ENCODE peak calls at places on chromosomes 1 and 21, in seven cellular contexts. T is stomach, B is H1, D is transverse colon, X is upper lobe of left lung, R is GM12878, N is Panc1. G is an unnamed sample.
A peak's percentile ranks its signal among the peaks of the same experiment; 100 is the strongest.

GRCh38 chr1:19156676-19157075 is 53.4 kb downstream of the UBR4 start:
- DNase-seq in T (peak; percentile 75), B (no peak), D (peak; percentile 87), X (no peak), R (no peak), N (no peak), G (no peak)

GRCh38 chr1:174519845-174520244 is 72.1 kb downstream of the GPR52 start:
- DNase-seq in T (no peak), B (no peak), D (no peak), X (no peak), R (no peak), N (no peak), G (no peak)

GRCh38 chr1:202713110-202713509 is 2.9 kb upstream of the SYT2 start:
- DNase-seq in T (no peak), B (no peak), D (no peak), X (no peak), R (no peak), N (no peak), G (no peak)

GRCh38 chr1:198754670-198755069 is 115.8 kb downstream of the PTPRC start:
- DNase-seq in T (no peak), B (no peak), D (no peak), X (no peak), R (no peak), N (no peak), G (no peak)

GRCh38 chr1:243924188-243924587 is 74.1 kb upstream of the AKT3 start:
- DNase-seq in T (no peak), B (no peak), D (no peak), X (no peak), R (no peak), N (no peak), G (no peak)

GRCh38 chr1:160576430-160576829 is 2.9 kb downstream of the CD84 start:
- DNase-seq in T (no peak), B (no peak), D (no peak), X (no peak), R (no peak), N (no peak), G (no peak)

GRCh38 chr1:70290248-70290647 is 64.3 kb downstream of the ANKRD13C start:
- DNase-seq in T (no peak), B (no peak), D (no peak), X (no peak), R (no peak), N (no peak), G (no peak)

GRCh38 chr1:70061229-70061628 is 144.2 kb downstream of the LRRC40 start:
- DNase-seq in T (no peak), B (no peak), D (no peak), X (no peak), R (no peak), N (no peak), G (no peak)

GRCh38 chr1:210684466-210685294 is 356.0 kb downstream of the HHAT start:
- DNase-seq in T (no peak), B (no peak), D (no peak), X (no peak), R (peak; percentile 51), N (no peak), G (peak; percentile 31)

GRCh38 chr1:113088972-113089371 is 16.0 kb downstream of the LRIG2 start:
- DNase-seq in T (no peak), B (no peak), D (no peak), X (no peak), R (no peak), N (no peak), G (no peak)

GRCh38 chr1:10378071-10378841 is 20.6 kb upstream of the PGD start:
- DNase-seq in T (peak; percentile 30), B (no peak), D (no peak), X (peak; percentile 57), R (no peak), N (no peak), G (no peak)
- TF ChIP-seq POLR2AphosphoS5 in T (no peak), B (no peak), D (no peak), X (no peak), R (no peak), N (no peak), G (no peak)

GRCh38 chr1:8027748-8028631 is 1.9 kb upstream of the ERRFI1 start:
- DNase-seq in T (no peak), B (no peak), D (no peak), X (no peak), R (no peak), N (no peak), G (no peak)
- TF ChIP-seq POLR2AphosphoS5 in T (no peak), B (no peak), D (peak; percentile 19), X (no peak), R (no peak), N (peak; percentile 66), G (no peak)

GRCh38 chr1:161838885-161839284 is 72.8 kb downstream of the ATF6 start:
- DNase-seq in T (no peak), B (no peak), D (no peak), X (no peak), R (no peak), N (no peak), G (no peak)

GRCh38 chr1:161838362-161838761 is 72.2 kb downstream of the ATF6 start:
- DNase-seq in T (no peak), B (no peak), D (no peak), X (no peak), R (no peak), N (no peak), G (no peak)

GRCh38 chr1:161834967-161835366 is 68.8 kb downstream of the ATF6 start:
- DNase-seq in T (no peak), B (no peak), D (no peak), X (no peak), R (no peak), N (no peak), G (no peak)

GRCh38 chr1:161839591-161839990 is 73.5 kb downstream of the ATF6 start:
- DNase-seq in T (no peak), B (no peak), D (no peak), X (no peak), R (no peak), N (no peak), G (no peak)

DNA sequence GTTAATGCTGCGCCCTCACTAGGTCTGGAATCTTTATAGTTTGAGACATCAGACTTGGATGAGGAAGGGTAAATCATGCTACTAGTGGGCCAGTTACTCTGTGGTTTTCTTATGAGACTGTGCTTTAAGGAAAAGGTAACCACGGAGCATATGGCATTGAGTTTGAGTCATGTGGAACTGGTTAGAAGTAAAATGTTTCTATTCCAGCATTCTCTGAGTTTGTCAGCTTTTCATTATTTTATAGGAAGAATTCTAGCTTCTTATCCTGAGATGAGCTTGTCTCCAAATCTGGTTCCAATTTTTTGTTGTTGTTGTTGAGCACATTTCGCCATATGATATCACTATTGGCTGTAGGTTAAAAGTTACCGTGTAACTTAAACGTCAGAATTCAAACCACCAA is 69.8 kb downstream of the ATF6 start:
- DNase-seq in T (no peak), B (no peak), D (no peak), X (no peak), R (no peak), N (no peak), G (no peak)
- TF ChIP-seq POLR2AphosphoS5 in T (no peak), B (no peak), D (no peak), X (no peak), R (no peak), N (no peak), G (no peak)

GRCh38 chr21:39312112-39313041 is 1.1 kb downstream of the BRWD1 start:
- DNase-seq in T (peak; percentile 92), B (peak; percentile 70), D (peak; percentile 95), X (peak; percentile 98), R (peak; percentile 81), N (peak; percentile 22), G (peak; percentile 85)

GRCh38 chr21:39315603-39316002 is 2.2 kb upstream of the BRWD1 start:
- DNase-seq in T (no peak), B (no peak), D (no peak), X (no peak), R (no peak), N (no peak), G (no peak)

GRCh38 chr21:39314155-39315027 is 959 bp upstream of the BRWD1 start:
- DNase-seq in T (peak; percentile 28), B (no peak), D (peak; percentile 50), X (no peak), R (no peak), N (no peak), G (no peak)

GRCh38 chr21:39313042-39313456 is 383 bp downstream of the BRWD1 start:
- DNase-seq in T (peak; percentile 35), B (no peak), D (peak; percentile 44), X (peak; percentile 91), R (no peak), N (no peak), G (peak; percentile 23)

DNA sequence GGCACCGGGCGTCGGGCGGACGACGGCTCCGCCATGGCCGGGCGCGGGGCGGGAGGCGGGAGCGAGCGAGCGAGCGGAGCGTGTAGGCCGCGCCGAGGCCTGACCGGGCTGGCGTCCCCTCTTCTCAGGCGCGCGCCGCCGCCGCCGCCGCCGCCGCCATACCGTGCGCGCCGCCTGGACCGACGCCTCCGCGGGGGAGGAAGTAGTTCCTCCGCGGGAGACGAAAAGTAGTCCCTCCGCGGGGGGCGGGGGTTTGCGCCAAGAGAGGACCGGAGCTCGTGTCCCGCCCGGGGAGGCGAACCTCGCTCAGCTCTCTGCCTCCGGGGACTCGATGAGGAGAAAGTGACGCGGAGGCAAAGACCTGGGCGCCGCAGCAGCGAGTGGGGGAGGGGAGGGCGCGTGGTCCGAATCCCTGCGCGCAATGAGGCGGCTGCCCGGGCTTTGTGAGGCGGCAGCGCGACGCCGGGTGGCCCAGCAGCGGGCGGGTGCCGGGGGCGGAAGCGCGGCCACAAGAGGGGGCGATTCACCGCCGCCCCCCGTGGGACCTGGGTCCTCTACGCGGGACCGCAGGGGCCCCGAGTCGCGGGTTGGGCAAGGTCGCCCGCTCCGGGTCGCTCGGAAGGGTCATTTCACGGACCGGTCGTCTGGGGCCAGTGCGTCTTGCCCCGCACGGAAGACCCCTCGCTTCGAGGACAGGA is at the start of gene BRWD1:
- DNase-seq in T (peak; percentile 80), B (peak; percentile 51), D (peak; percentile 80), X (peak; percentile 96), R (no peak), N (peak; percentile 20), G (peak; percentile 69)
- TF ChIP-seq POLR2AphosphoS5 in T (peak; percentile 34), B (peak; percentile 35), D (peak; percentile 88), X (peak; percentile 80), R (peak; percentile 80), N (peak; percentile 58), G (peak; percentile 70)

DNA sequence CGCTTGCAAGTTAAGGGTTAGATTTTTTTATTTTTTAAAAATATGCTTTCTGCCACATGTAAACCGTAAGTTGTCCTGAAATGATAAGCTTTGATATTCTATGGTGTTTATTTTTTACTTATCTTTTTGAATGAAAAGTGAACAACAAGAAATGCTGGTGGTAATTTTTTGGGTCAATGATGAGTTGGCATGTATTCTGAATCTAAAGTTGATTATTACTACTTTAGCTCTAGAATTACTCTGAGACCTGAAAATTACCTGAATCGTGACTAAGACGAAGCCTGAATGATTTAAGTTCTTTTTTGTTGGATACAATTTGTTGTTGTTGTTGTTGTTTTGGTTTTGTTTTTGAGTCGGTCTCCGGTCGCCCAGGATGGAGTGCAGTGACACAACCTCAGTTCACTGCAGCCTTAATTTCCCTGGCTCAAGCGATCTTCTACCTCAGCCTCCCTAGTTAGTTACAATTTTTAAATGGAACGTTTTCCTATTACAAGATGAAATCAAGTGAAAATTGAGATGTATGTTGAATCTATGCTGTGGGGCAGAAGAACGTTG is 922 bp downstream of the RABGGTB start:
- DNase-seq in T (no peak), B (no peak), D (no peak), X (no peak), R (no peak), N (no peak), G (no peak)
- TF ChIP-seq POLR2AphosphoS5 in T (no peak), B (no peak), D (no peak), X (no peak), R (no peak), N (no peak), G (no peak)

GRCh38 chr1:18041107-18041506 is 66.5 kb upstream of the IGSF21 start:
- DNase-seq in T (no peak), B (no peak), D (peak; percentile 39), X (no peak), R (no peak), N (no peak), G (no peak)
- TF ChIP-seq POLR2AphosphoS5 in T (no peak), B (no peak), D (no peak), X (no peak), R (no peak), N (no peak), G (no peak)